ENCODE peak calls at places on chromosomes 7 and 10, in seven cellular contexts. I, K, S, H, J, R and T are unnamed samples.

GRCh38 chr10:113960617-113961260 is 82.9 kb upstream of the ADRB1 start:
- DNase-seq in I (peak), K (no peak), S (no peak), H (no peak), J (no peak), R (no peak), T (no peak)

GRCh38 chr7:149670288-149670687 is 103.1 kb downstream of the ZNF467 start:
- DNase-seq in I (no peak), K (peak), S (no peak), H (no peak), J (no peak), R (no peak), T (no peak)

GRCh38 chr7:27124979-27125689 is 5.4 kb downstream of the HOXA4 start:
- DNase-seq in I (no peak), K (no peak), S (no peak), H (no peak), J (no peak), R (no peak), T (no peak)

GRCh38 chr10:26682926-26683325 is 14.6 kb upstream of the PDSS1 start:
- DNase-seq in I (no peak), K (no peak), S (no peak), H (no peak), J (no peak), R (no peak), T (no peak)

GRCh38 chr10:85983051-85983450 is 383.5 kb downstream of the GRID1 start:
- DNase-seq in I (no peak), K (no peak), S (no peak), H (no peak), J (no peak), R (no peak), T (no peak)

GRCh38 chr10:84205049-84205852 is 10.9 kb downstream of the CDHR1 start:
- DNase-seq in I (peak), K (peak), S (peak), H (peak), J (peak), R (peak), T (peak)

GRCh38 chr10:131814567-131815290 is 86.1 kb upstream of the PPP2R2D start:
- DNase-seq in I (peak), K (no peak), S (no peak), H (no peak), J (peak), R (no peak), T (no peak)

GRCh38 chr10:92567952-92568600 is 5.8 kb downstream of the IDE start:
- DNase-seq in I (no peak), K (no peak), S (no peak), H (no peak), J (no peak), R (no peak), T (no peak)

GRCh38 chr7:1346533-1346805 is 112.8 kb downstream of the MICALL2 start:
- DNase-seq in I (no peak), K (no peak), S (no peak), H (no peak), J (no peak), R (no peak), T (no peak)

GRCh38 chr7:84372155-84372621 is 177.6 kb upstream of the SEMA3A start:
- DNase-seq in I (no peak), K (no peak), S (no peak), H (no peak), J (no peak), R (no peak), T (no peak)

GRCh38 chr10:32981760-32982159 is 23.7 kb upstream of the ITGB1 start:
- DNase-seq in I (no peak), K (no peak), S (no peak), H (no peak), J (no peak), R (no peak), T (no peak)

GRCh38 chr7:159012353-159013069 is 132.2 kb downstream of the VIPR2 start:
- DNase-seq in I (no peak), K (no peak), S (no peak), H (no peak), J (no peak), R (no peak), T (no peak)
- TF ChIP-seq POLR2AphosphoS5 in I (no peak), K (no peak), S (no peak), H (no peak), J (no peak), R (no peak), T (no peak)

GRCh38 chr7:47794016-47794415 is 154.2 kb downstream of the PKD1L1 start:
- DNase-seq in I (no peak), K (no peak), S (no peak), H (no peak), J (no peak), R (no peak), T (no peak)

GRCh38 chr7:47792521-47793121 is 155.6 kb downstream of the PKD1L1 start:
- DNase-seq in I (no peak), K (no peak), S (no peak), H (no peak), J (no peak), R (no peak), T (no peak)

GRCh38 chr7:47796347-47796746 is 151.9 kb downstream of the PKD1L1 start:
- DNase-seq in I (no peak), K (no peak), S (no peak), H (no peak), J (no peak), R (no peak), T (no peak)

GRCh38 chr7:47799529-47799928 is 148.7 kb downstream of the PKD1L1 start:
- DNase-seq in I (no peak), K (no peak), S (no peak), H (no peak), J (no peak), R (no peak), T (no peak)

DNA sequence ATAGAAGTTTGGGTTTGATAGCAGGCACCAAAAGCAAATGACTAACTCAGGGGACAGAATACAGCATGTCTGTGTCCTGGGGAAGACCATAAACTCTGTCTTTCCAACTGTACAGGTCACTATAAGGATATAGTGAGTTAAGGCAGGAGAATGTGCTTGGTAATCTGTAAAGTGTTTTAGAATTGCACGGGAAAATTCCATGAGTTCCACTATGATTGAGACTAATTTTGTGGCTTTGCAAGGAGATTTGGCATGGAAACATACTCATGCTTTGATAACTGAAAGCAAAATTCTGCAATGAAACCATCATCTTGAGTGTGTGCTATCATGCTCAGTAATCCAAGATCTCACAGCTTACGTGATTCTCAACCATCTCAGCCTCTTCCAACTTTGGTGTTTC is 152.6 kb downstream of the PKD1L1 start:
- DNase-seq in I (no peak), K (no peak), S (no peak), H (no peak), J (no peak), R (no peak), T (no peak)
- TF ChIP-seq TAF1 in I (no peak), K (peak), S (no peak), H (no peak), J (no peak), R (no peak), T (no peak)

GRCh38 chr7:114081606-114082425 is 163.0 kb upstream of the PPP1R3A start:
- DNase-seq in I (peak), K (peak), S (no peak), H (no peak), J (no peak), R (no peak), T (no peak)
- TF ChIP-seq POLR2AphosphoS5 in I (no peak), K (no peak), S (no peak), H (no peak), J (no peak), R (no peak), T (no peak)

GRCh38 chr10:29642996-29643395 is 8.2 kb upstream of the SVIL start:
- DNase-seq in I (no peak), K (no peak), S (no peak), H (no peak), J (no peak), R (no peak), T (no peak)
- TF ChIP-seq TAF1 in I (no peak), K (no peak), S (no peak), H (no peak), J (no peak), R (no peak), T (no peak)

GRCh38 chr10:24483701-24484100 is 240.0 kb downstream of the ARHGAP21 start:
- DNase-seq in I (no peak), K (no peak), S (no peak), H (no peak), J (no peak), R (no peak), T (no peak)
- TF ChIP-seq POLR2AphosphoS5 in I (no peak), K (no peak), S (no peak), H (no peak), J (no peak), R (no peak), T (no peak)

GRCh38 chr10:48400850-48401220 is 94.4 kb downstream of the MAPK8 start:
- DNase-seq in I (no peak), K (no peak), S (no peak), H (no peak), J (no peak), R (no peak), T (no peak)

GRCh38 chr10:48411510-48411909 is 105.0 kb downstream of the MAPK8 start:
- DNase-seq in I (no peak), K (no peak), S (no peak), H (no peak), J (no peak), R (no peak), T (no peak)

GRCh38 chr10:48404646-48405045 is 98.2 kb downstream of the MAPK8 start:
- DNase-seq in I (no peak), K (no peak), S (no peak), H (no peak), J (no peak), R (no peak), T (no peak)

GRCh38 chr10:48410503-48410902 is 104.0 kb downstream of the MAPK8 start:
- DNase-seq in I (no peak), K (no peak), S (no peak), H (no peak), J (no peak), R (no peak), T (no peak)

GRCh38 chr10:48406204-48406603 is 99.7 kb downstream of the MAPK8 start:
- DNase-seq in I (no peak), K (no peak), S (no peak), H (no peak), J (no peak), R (peak), T (no peak)
- TF ChIP-seq TAF1 in I (no peak), K (no peak), S (no peak), H (no peak), J (no peak), R (no peak), T (no peak)

DNA sequence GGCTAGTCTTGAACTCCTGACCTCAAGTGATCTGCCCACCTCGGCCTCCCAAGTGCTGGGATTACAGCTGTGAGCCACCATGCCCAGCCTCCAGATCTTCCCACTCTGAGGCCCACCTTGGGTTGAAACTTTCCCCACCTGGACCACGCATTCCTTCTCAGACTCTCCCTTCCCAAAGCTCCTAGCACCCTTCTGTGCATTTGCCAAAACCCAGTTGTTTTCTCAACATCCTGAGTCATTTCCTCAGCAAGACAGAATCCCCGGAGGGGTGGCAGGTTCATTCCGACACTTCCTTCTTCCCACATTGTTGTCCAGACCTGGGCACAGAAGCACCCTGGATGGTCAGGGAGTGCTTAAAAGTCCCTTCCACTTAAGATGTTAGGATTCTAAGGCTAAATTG is 28.9 kb downstream of the BAG3 start:
- DNase-seq in I (no peak), K (no peak), S (no peak), H (no peak), J (no peak), R (no peak), T (no peak)
- TF ChIP-seq POLR2AphosphoS5 in I (no peak), K (no peak), S (no peak), H (no peak), J (no peak), R (no peak), T (no peak)

GRCh38 chr7:7595451-7595850 is 28.8 kb downstream of the MIOS start:
- DNase-seq in I (peak), K (peak), S (no peak), H (no peak), J (no peak), R (peak), T (no peak)
- TF ChIP-seq TAF1 in I (no peak), K (no peak), S (no peak), H (no peak), J (no peak), R (no peak), T (no peak)

GRCh38 chr7:50720295-50720694 is 62.4 kb downstream of the GRB10 start:
- DNase-seq in I (no peak), K (no peak), S (no peak), H (no peak), J (no peak), R (no peak), T (no peak)
- TF ChIP-seq POLR2AphosphoS5 in I (no peak), K (no peak), S (no peak), H (no peak), J (no peak), R (no peak), T (no peak)

DNA sequence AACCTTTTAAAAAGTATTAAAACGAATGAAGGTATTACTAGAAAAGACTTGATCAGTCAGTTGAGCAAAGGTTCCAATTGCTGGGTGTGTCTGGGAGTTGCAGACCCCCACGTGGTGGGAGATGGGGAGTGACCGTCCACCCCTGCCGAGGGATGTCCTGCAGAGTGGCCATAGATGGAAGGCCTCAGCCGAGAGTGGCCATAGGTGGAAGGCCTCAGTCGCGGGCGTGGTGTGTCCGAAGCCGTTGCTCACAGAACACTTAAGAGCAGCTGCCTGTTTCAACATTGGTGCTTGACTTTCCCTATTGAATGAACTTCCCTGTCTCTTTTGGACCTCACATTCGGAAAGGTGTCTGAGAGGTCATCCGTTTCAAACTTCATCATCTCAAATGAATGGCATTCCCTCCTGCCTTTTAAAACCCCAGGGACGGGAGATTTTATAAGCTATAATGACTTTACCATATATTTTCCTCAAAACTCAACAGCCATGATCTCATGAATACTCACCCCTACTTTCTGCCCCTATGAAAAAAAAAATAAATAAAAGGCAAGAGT is 69.5 kb downstream of the CAMK1D start:
- DNase-seq in I (no peak), K (no peak), S (no peak), H (no peak), J (no peak), R (no peak), T (no peak)
- TF ChIP-seq TAF1 in I (no peak), K (no peak), S (no peak), H (no peak), J (no peak), R (no peak), T (no peak)